ENCODE peak calls at places on chromosomes 2 and 18, in five cellular contexts. One of them, this sample, is unnamed.

GRCh38 chr18:36811955-36812354 is 16.8 kb downstream of the TPGS2 start:
- DNase-seq in left colon: no peak
- DNase-seq in GM23248: peak
- DNase-seq in NCI-H774: no peak
- DNase-seq in heart left ventricle: no peak
- DNase-seq in this sample: no peak

GRCh38 chr2:29940706-29941105 is 19.3 kb upstream of the ALK start:
- DNase-seq in heart left ventricle: peak
- DNase-seq in left colon: no peak
- DNase-seq in GM23248: no peak
- DNase-seq in NCI-H774: no peak
- DNase-seq in this sample: no peak

GRCh38 chr2:234998404-234999211 is 46.8 kb downstream of the SH3BP4 start:
- DNase-seq in NCI-H774: no peak
- DNase-seq in heart left ventricle: no peak
- DNase-seq in GM23248: no peak
- DNase-seq in left colon: peak
- DNase-seq in this sample: peak

GRCh38 chr2:110783474-110783873 is 51.1 kb downstream of the ACOXL start:
- DNase-seq in left colon: no peak
- DNase-seq in NCI-H774: no peak
- DNase-seq in GM23248: no peak
- DNase-seq in heart left ventricle: no peak
- DNase-seq in this sample: no peak

GRCh38 chr2:27378096-27378808 is 2.3 kb downstream of the ZNF513 start:
- DNase-seq in heart left ventricle: no peak
- DNase-seq in NCI-H774: no peak
- DNase-seq in GM23248: peak
- DNase-seq in left colon: no peak
- DNase-seq in this sample: no peak

GRCh38 chr2:288002-288742 is at the start of gene ALKAL2:
- DNase-seq in heart left ventricle: no peak
- DNase-seq in left colon: no peak
- DNase-seq in GM23248: peak
- DNase-seq in NCI-H774: no peak
- DNase-seq in this sample: no peak

GRCh38 chr2:3651686-3652516 is 6.1 kb upstream of the ALLC start:
- DNase-seq in NCI-H774: peak
- DNase-seq in heart left ventricle: peak
- DNase-seq in left colon: no peak
- DNase-seq in GM23248: peak
- DNase-seq in this sample: peak

GRCh38 chr2:32963941-32964340 is 17.2 kb downstream of the LTBP1 start:
- DNase-seq in NCI-H774: no peak
- DNase-seq in heart left ventricle: no peak
- DNase-seq in left colon: no peak
- DNase-seq in GM23248: peak
- DNase-seq in this sample: no peak

GRCh38 chr2:100820346-100821254 is 661 bp downstream of the NPAS2 start:
- DNase-seq in NCI-H774: no peak
- DNase-seq in GM23248: peak
- DNase-seq in heart left ventricle: no peak
- DNase-seq in left colon: no peak
- DNase-seq in this sample: no peak

GRCh38 chr2:226795281-226796011 is 4.2 kb downstream of the IRS1 start:
- DNase-seq in left colon: peak
- DNase-seq in NCI-H774: no peak
- DNase-seq in heart left ventricle: peak
- DNase-seq in GM23248: peak
- DNase-seq in this sample: no peak

GRCh38 chr2:236969767-236970655 is 115.7 kb upstream of the COPS8 start:
- DNase-seq in GM23248: peak
- DNase-seq in left colon: no peak
- DNase-seq in NCI-H774: no peak
- DNase-seq in heart left ventricle: no peak
- DNase-seq in this sample: no peak

GRCh38 chr2:233480490-233481202 is 85.9 kb downstream of the USP40 start:
- DNase-seq in left colon: peak
- DNase-seq in heart left ventricle: no peak
- DNase-seq in GM23248: no peak
- DNase-seq in NCI-H774: no peak
- DNase-seq in this sample: peak

GRCh38 chr18:51361130-51361860 is 163.8 kb upstream of the MEX3C start:
- DNase-seq in heart left ventricle: no peak
- DNase-seq in GM23248: no peak
- DNase-seq in NCI-H774: no peak
- DNase-seq in left colon: no peak
- DNase-seq in this sample: no peak

GRCh38 chr2:132936261-132936660 is 266.3 kb upstream of the LYPD1 start:
- DNase-seq in NCI-H774: no peak
- DNase-seq in heart left ventricle: no peak
- DNase-seq in GM23248: peak
- DNase-seq in left colon: no peak
- DNase-seq in this sample: no peak

GRCh38 chr2:220937231-220937630 is 634.9 kb downstream of the EPHA4 start:
- DNase-seq in GM23248: no peak
- DNase-seq in left colon: no peak
- DNase-seq in NCI-H774: no peak
- DNase-seq in heart left ventricle: no peak
- DNase-seq in this sample: no peak

GRCh38 chr2:39991298-39991697 is 212.2 kb upstream of the THUMPD2 start:
- DNase-seq in GM23248: peak
- DNase-seq in left colon: no peak
- DNase-seq in heart left ventricle: no peak
- DNase-seq in NCI-H774: no peak
- DNase-seq in this sample: no peak

GRCh38 chr2:41194235-41194634 is 742.3 kb upstream of the SLC8A1 start:
- DNase-seq in heart left ventricle: peak
- DNase-seq in left colon: no peak
- DNase-seq in GM23248: peak
- DNase-seq in NCI-H774: no peak
- DNase-seq in this sample: peak

GRCh38 chr2:240259201-240259923 is 118.9 kb upstream of the OTOS start:
- DNase-seq in heart left ventricle: peak
- DNase-seq in GM23248: no peak
- DNase-seq in left colon: no peak
- DNase-seq in NCI-H774: no peak
- DNase-seq in this sample: peak

GRCh38 chr2:75133621-75134020 is 65.7 kb downstream of the TACR1 start:
- DNase-seq in NCI-H774: no peak
- DNase-seq in left colon: no peak
- DNase-seq in GM23248: no peak
- DNase-seq in heart left ventricle: no peak
- DNase-seq in this sample: no peak

GRCh38 chr2:201754683-201755415 is 25.9 kb downstream of the ALS2 start:
- DNase-seq in GM23248: peak
- DNase-seq in heart left ventricle: no peak
- DNase-seq in NCI-H774: no peak
- DNase-seq in left colon: no peak
- DNase-seq in this sample: no peak

GRCh38 chr18:32349728-32350395 is 120.8 kb downstream of the GAREM1 start:
- DNase-seq in heart left ventricle: peak
- DNase-seq in GM23248: peak
- DNase-seq in left colon: peak
- DNase-seq in NCI-H774: peak
- DNase-seq in this sample: no peak

GRCh38 chr2:215537621-215538020 is 101.8 kb upstream of the FN1 start:
- DNase-seq in GM23248: peak
- DNase-seq in NCI-H774: no peak
- DNase-seq in heart left ventricle: no peak
- DNase-seq in left colon: no peak
- DNase-seq in this sample: no peak

GRCh38 chr2:27049422-27050280 is 1.8 kb upstream of the AGBL5 start:
- DNase-seq in heart left ventricle: peak
- DNase-seq in left colon: peak
- DNase-seq in NCI-H774: peak
- DNase-seq in GM23248: no peak
- DNase-seq in this sample: peak

GRCh38 chr2:19785432-19785831 is 116.4 kb downstream of the TTC32 start:
- DNase-seq in heart left ventricle: no peak
- DNase-seq in NCI-H774: no peak
- DNase-seq in GM23248: peak
- DNase-seq in left colon: no peak
- DNase-seq in this sample: no peak

GRCh38 chr2:234251326-234252271 is 201.1 kb downstream of the SPP2 start:
- DNase-seq in NCI-H774: no peak
- DNase-seq in left colon: peak
- DNase-seq in GM23248: peak
- DNase-seq in heart left ventricle: no peak
- DNase-seq in this sample: no peak

GRCh38 chr2:230942920-230943896 is 18.2 kb upstream of the GPR55 start:
- DNase-seq in GM23248: peak
- DNase-seq in NCI-H774: no peak
- DNase-seq in heart left ventricle: no peak
- DNase-seq in left colon: no peak
- DNase-seq in this sample: no peak

GRCh38 chr2:181876614-181877063 is 14.9 kb upstream of the ITPRID2 start:
- DNase-seq in GM23248: peak
- DNase-seq in NCI-H774: no peak
- DNase-seq in left colon: peak
- DNase-seq in heart left ventricle: no peak
- DNase-seq in this sample: no peak

This sample was measured in BE2C.